ENCODE peak calls at places on chromosomes 1 and 21, in seven cellular contexts. One of them, this sample, is unnamed.

GRCh38 chr1:53862507-53862906 is 24.4 kb upstream of the NDC1 start:
- DNase-seq in IMR-90: no peak
- DNase-seq in H9: no peak
- DNase-seq in neuronal stem cell: no peak
- DNase-seq in mesendoderm: no peak
- DNase-seq in trophoblast cell: no peak
- DNase-seq in H1: no peak
- DNase-seq in this sample: no peak

GRCh38 chr1:16114527-16115467 is 41.1 kb downstream of the EPHA2 start:
- DNase-seq in IMR-90: no peak
- DNase-seq in H9: peak
- DNase-seq in neuronal stem cell: no peak
- DNase-seq in mesendoderm: no peak
- DNase-seq in trophoblast cell: no peak
- DNase-seq in H1: no peak
- DNase-seq in this sample: no peak

GRCh38 chr1:22428672-22429071 is 23.0 kb upstream of the ZBTB40 start:
- DNase-seq in IMR-90: peak
- DNase-seq in H9: no peak
- DNase-seq in neuronal stem cell: no peak
- DNase-seq in mesendoderm: peak
- DNase-seq in trophoblast cell: peak
- DNase-seq in H1: no peak
- DNase-seq in this sample: peak

GRCh38 chr1:182189535-182190066 is 128.1 kb upstream of the ZNF648 start:
- DNase-seq in IMR-90: no peak
- DNase-seq in H9: no peak
- DNase-seq in neuronal stem cell: no peak
- DNase-seq in mesendoderm: peak
- DNase-seq in trophoblast cell: no peak
- DNase-seq in H1: no peak
- DNase-seq in this sample: no peak

GRCh38 chr1:98323396-98323795 is 338.1 kb upstream of the SNX7 start:
- DNase-seq in IMR-90: peak
- DNase-seq in H9: no peak
- DNase-seq in neuronal stem cell: no peak
- DNase-seq in mesendoderm: peak
- DNase-seq in trophoblast cell: peak
- DNase-seq in H1: no peak
- DNase-seq in this sample: peak

GRCh38 chr1:173445164-173445563 is 32.0 kb upstream of the PRDX6 start:
- DNase-seq in IMR-90: no peak
- DNase-seq in H9: no peak
- DNase-seq in neuronal stem cell: no peak
- DNase-seq in mesendoderm: peak
- DNase-seq in trophoblast cell: no peak
- DNase-seq in H1: no peak
- DNase-seq in this sample: no peak

GRCh38 chr1:205585835-205586785 is 45.7 kb downstream of the ELK4 start:
- DNase-seq in IMR-90: no peak
- DNase-seq in H9: peak
- DNase-seq in neuronal stem cell: no peak
- DNase-seq in mesendoderm: no peak
- DNase-seq in trophoblast cell: no peak
- DNase-seq in H1: no peak
- DNase-seq in this sample: no peak

GRCh38 chr21:16258834-16259611 is 529.2 kb downstream of the USP25 start:
- DNase-seq in IMR-90: no peak
- DNase-seq in H9: no peak
- DNase-seq in neuronal stem cell: no peak
- DNase-seq in mesendoderm: no peak
- DNase-seq in trophoblast cell: no peak
- DNase-seq in H1: no peak
- DNase-seq in this sample: no peak

GRCh38 chr1:223706077-223706988 is 6.0 kb upstream of the CAPN2 start:
- DNase-seq in IMR-90: peak
- DNase-seq in H9: no peak
- DNase-seq in neuronal stem cell: no peak
- DNase-seq in mesendoderm: peak
- DNase-seq in trophoblast cell: peak
- DNase-seq in H1: no peak
- DNase-seq in this sample: peak

GRCh38 chr1:28915036-28915895 is 897 bp downstream of the EPB41 start:
- DNase-seq in IMR-90: peak
- DNase-seq in H9: peak
- DNase-seq in neuronal stem cell: peak
- DNase-seq in mesendoderm: peak
- DNase-seq in trophoblast cell: peak
- DNase-seq in H1: peak
- DNase-seq in this sample: peak

GRCh38 chr1:9410737-9411297 is 118.1 kb downstream of the SPSB1 start:
- DNase-seq in IMR-90: peak
- DNase-seq in H9: no peak
- DNase-seq in neuronal stem cell: no peak
- DNase-seq in mesendoderm: peak
- DNase-seq in trophoblast cell: peak
- DNase-seq in H1: no peak
- DNase-seq in this sample: peak

GRCh38 chr1:198523183-198523942 is 17.1 kb downstream of the ATP6V1G3 start:
- DNase-seq in IMR-90: no peak
- DNase-seq in H9: no peak
- DNase-seq in neuronal stem cell: no peak
- DNase-seq in mesendoderm: no peak
- DNase-seq in trophoblast cell: no peak
- DNase-seq in H1: no peak
- DNase-seq in this sample: no peak

GRCh38 chr1:198764748-198765147 is 125.9 kb downstream of the PTPRC start:
- DNase-seq in IMR-90: peak
- DNase-seq in H9: no peak
- DNase-seq in neuronal stem cell: no peak
- DNase-seq in mesendoderm: no peak
- DNase-seq in trophoblast cell: no peak
- DNase-seq in H1: no peak
- DNase-seq in this sample: no peak

GRCh38 chr21:38979271-38980196 is 173.8 kb downstream of the ETS2 start:
- DNase-seq in IMR-90: peak
- DNase-seq in H9: peak
- DNase-seq in neuronal stem cell: no peak
- DNase-seq in mesendoderm: peak
- DNase-seq in trophoblast cell: peak
- DNase-seq in H1: peak
- DNase-seq in this sample: peak

GRCh38 chr1:225813250-225813964 is 3.5 kb downstream of the EPHX1 start:
- DNase-seq in IMR-90: peak
- DNase-seq in H9: no peak
- DNase-seq in neuronal stem cell: no peak
- DNase-seq in mesendoderm: peak
- DNase-seq in trophoblast cell: peak
- DNase-seq in H1: no peak
- DNase-seq in this sample: peak

GRCh38 chr1:206447792-206448191 is 22.5 kb upstream of the IKBKE start:
- DNase-seq in IMR-90: no peak
- DNase-seq in H9: no peak
- DNase-seq in neuronal stem cell: no peak
- DNase-seq in mesendoderm: no peak
- DNase-seq in trophoblast cell: no peak
- DNase-seq in H1: no peak
- DNase-seq in this sample: no peak

GRCh38 chr1:1797731-1798341 is 19.6 kb upstream of the NADK start:
- DNase-seq in IMR-90: no peak
- DNase-seq in H9: no peak
- DNase-seq in neuronal stem cell: no peak
- DNase-seq in mesendoderm: no peak
- DNase-seq in trophoblast cell: no peak
- DNase-seq in H1: no peak
- DNase-seq in this sample: no peak

GRCh38 chr1:72037745-72038343 is 244.5 kb downstream of the NEGR1 start:
- DNase-seq in IMR-90: peak
- DNase-seq in H9: no peak
- DNase-seq in neuronal stem cell: peak
- DNase-seq in mesendoderm: peak
- DNase-seq in trophoblast cell: peak
- DNase-seq in H1: no peak
- DNase-seq in this sample: peak

DNA sequence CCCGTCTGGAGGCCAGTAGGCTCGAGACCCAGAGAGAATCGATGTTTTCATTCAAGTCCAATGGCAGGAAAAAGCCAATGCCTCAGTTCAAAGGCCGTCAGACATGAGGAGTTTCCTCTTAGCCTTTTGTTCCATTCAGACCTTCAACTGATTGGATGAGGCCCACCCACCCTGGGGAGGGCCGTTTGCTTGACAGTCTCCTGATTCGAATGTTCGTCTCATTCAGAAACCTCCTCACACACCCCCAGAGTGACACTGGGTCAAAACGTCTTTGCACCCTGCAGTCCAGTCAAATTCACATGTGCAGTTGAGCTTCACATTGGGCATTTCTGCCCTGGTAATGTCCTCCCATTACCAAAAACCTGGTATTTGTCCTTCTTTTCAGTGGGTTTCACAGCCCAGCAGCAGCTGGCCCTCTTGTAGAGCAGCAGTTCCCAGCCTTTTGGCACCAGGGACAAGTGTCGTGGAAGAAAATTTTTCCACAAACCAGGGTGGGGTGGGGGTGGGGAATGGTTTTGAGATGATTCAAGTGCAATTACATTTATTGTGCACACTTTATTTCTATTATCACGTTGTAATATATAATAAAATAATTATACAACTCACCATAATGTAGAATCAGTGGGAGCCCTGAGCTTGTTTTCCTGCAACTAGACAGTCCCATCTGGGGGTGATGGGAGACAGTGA is 40.1 kb downstream of the RSPH1 start:
- DNase-seq in IMR-90: no peak
- DNase-seq in H9: no peak
- DNase-seq in neuronal stem cell: no peak
- DNase-seq in mesendoderm: no peak
- DNase-seq in trophoblast cell: no peak
- DNase-seq in H1: no peak
- DNase-seq in this sample: no peak
- H3K4ac ChIP-seq in IMR-90: no peak
- H3K4ac ChIP-seq in H9: no peak
- H3K4ac ChIP-seq in neuronal stem cell: no peak
- H3K4ac ChIP-seq in mesendoderm: no peak
- H3K4ac ChIP-seq in trophoblast cell: no peak
- H3K4ac ChIP-seq in H1: no peak
- H3K4ac ChIP-seq in this sample: no peak

GRCh38 chr1:87632232-87632631 is 303.6 kb downstream of the LMO4 start:
- DNase-seq in IMR-90: no peak
- DNase-seq in H9: no peak
- DNase-seq in neuronal stem cell: no peak
- DNase-seq in mesendoderm: no peak
- DNase-seq in trophoblast cell: no peak
- DNase-seq in H1: no peak
- DNase-seq in this sample: no peak
- H3K4ac ChIP-seq in IMR-90: no peak
- H3K4ac ChIP-seq in H9: no peak
- H3K4ac ChIP-seq in neuronal stem cell: no peak
- H3K4ac ChIP-seq in mesendoderm: no peak
- H3K4ac ChIP-seq in trophoblast cell: no peak
- H3K4ac ChIP-seq in H1: no peak
- H3K4ac ChIP-seq in this sample: no peak

DNA sequence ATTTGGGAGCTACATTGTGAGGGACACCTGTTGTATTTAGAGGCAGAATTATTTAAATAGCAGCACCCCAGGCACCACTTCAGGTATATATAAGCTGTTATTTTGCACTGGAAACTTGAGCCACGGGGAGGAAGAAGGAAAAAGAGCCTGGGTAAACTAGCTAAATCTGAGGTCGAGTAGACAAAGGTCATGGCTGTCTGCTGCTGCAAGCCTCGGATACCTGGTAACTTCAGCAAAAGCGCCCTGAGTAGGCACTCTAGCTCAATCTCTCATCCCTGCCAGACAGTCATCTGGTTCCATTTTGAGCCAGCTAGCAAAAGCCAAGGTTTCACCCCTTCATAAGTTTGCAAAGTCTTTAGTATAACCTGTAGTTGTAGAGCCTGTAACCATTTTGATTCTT is 101.9 kb upstream of the ZNF644 start:
- DNase-seq in IMR-90: no peak
- DNase-seq in H9: no peak
- DNase-seq in neuronal stem cell: no peak
- DNase-seq in mesendoderm: no peak
- DNase-seq in trophoblast cell: no peak
- DNase-seq in H1: peak
- DNase-seq in this sample: no peak
- H3K4ac ChIP-seq in IMR-90: no peak
- H3K4ac ChIP-seq in H9: no peak
- H3K4ac ChIP-seq in neuronal stem cell: no peak
- H3K4ac ChIP-seq in mesendoderm: no peak
- H3K4ac ChIP-seq in trophoblast cell: no peak
- H3K4ac ChIP-seq in H1: no peak
- H3K4ac ChIP-seq in this sample: no peak

DNA sequence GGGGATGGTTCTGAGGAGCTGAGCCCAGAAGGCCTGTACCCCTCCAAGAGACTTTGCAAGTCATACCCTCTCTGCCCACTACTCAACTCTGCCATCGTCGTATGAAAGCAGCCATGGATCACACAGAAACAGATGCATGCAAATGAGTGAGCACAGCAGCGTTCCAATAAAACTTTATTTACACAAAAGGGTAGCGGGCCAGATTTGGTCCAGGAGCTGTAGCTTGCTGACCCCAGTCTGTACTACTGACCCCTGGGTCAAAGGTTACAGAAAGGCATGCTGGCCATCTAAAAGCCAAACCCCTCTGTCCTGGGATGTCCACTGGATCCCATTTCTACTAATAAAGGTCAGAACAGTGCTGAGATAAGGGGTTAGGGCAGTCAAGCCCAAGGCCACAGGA is 8.8 kb upstream of the AGTRAP start:
- DNase-seq in IMR-90: no peak
- DNase-seq in H9: no peak
- DNase-seq in neuronal stem cell: no peak
- DNase-seq in mesendoderm: no peak
- DNase-seq in trophoblast cell: no peak
- DNase-seq in H1: no peak
- DNase-seq in this sample: no peak
- H3K4ac ChIP-seq in IMR-90: no peak
- H3K4ac ChIP-seq in H9: no peak
- H3K4ac ChIP-seq in neuronal stem cell: no peak
- H3K4ac ChIP-seq in mesendoderm: no peak
- H3K4ac ChIP-seq in trophoblast cell: no peak
- H3K4ac ChIP-seq in H1: no peak
- H3K4ac ChIP-seq in this sample: no peak

GRCh38 chr1:183379951-183380350 is 38.2 kb downstream of the NMNAT2 start:
- DNase-seq in IMR-90: no peak
- DNase-seq in H9: no peak
- DNase-seq in neuronal stem cell: no peak
- DNase-seq in mesendoderm: no peak
- DNase-seq in trophoblast cell: no peak
- DNase-seq in H1: no peak
- DNase-seq in this sample: no peak

DNA sequence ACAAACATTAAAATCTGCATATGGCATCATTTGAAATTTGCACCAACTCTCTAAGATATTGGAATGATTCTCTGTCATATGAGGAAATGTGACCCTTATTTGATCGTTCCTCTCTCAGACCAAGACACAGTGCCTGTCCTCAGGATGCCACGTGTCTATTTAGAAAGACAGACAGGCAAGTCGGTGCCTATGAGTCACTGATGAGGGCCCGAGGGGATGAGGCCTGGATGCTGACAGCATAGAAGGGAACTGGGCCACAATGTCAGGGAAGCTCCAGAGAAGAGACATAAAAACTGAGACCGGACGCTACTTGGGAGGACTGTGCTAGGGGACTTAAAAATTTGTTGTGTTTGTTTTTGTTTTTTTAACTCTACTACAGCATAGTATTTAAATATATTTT is 32.4 kb downstream of the NMNAT2 start:
- DNase-seq in IMR-90: no peak
- DNase-seq in H9: no peak
- DNase-seq in neuronal stem cell: no peak
- DNase-seq in mesendoderm: peak
- DNase-seq in trophoblast cell: peak
- DNase-seq in H1: no peak
- DNase-seq in this sample: peak
- H3K4ac ChIP-seq in IMR-90: no peak
- H3K4ac ChIP-seq in H9: no peak
- H3K4ac ChIP-seq in neuronal stem cell: no peak
- H3K4ac ChIP-seq in mesendoderm: no peak
- H3K4ac ChIP-seq in trophoblast cell: no peak
- H3K4ac ChIP-seq in H1: no peak
- H3K4ac ChIP-seq in this sample: no peak